ENCODE peak calls at places on chromosome 1, in nine cellular contexts. H is HCEC 1CT, V is HFFc6, R is NCI-H748 treated with DMSO at 0.1 percent for 48 hours, D is NCI-H2171 treated with DMSO at 0.1 percent for 48 hours, E is NCI-H1092, P is BE2C, Y is natural killer cell, Q is EH. A is an unnamed sample.

GRCh38 chr1:30588311-30589073 is 134.9 kb downstream of the MATN1 start:
- DNase-seq in H (no peak), V (no peak), R (no peak), D (no peak), E (no peak), P (no peak), Y (no peak), Q (no peak), A (no peak)

GRCh38 chr1:116175621-116176020 is 64.4 kb downstream of the MAB21L3 start:
- DNase-seq in H (no peak), V (no peak), R (no peak), D (no peak), E (no peak), P (no peak), Y (no peak), Q (no peak), A (no peak)

GRCh38 chr1:218837051-218837450 is 336.6 kb upstream of the LYPLAL1 start:
- DNase-seq in H (no peak), V (peak), R (no peak), D (no peak), E (no peak), P (no peak), Y (no peak), Q (peak), A (no peak)

GRCh38 chr1:27559466-27560030 is 44.4 kb downstream of the AHDC1 start:
- DNase-seq in H (no peak), V (no peak), R (no peak), D (no peak), E (no peak), P (no peak), Y (no peak), Q (no peak), A (no peak)

GRCh38 chr1:8878448-8879347 is at the start of gene ENO1:
- DNase-seq in H (peak), V (peak), R (peak), D (peak), E (peak), P (peak), Y (peak), Q (peak), A (peak)

GRCh38 chr1:7703321-7704213 is 67.5 kb upstream of the VAMP3 start:
- DNase-seq in H (no peak), V (no peak), R (peak), D (peak), E (no peak), P (peak), Y (peak), Q (no peak), A (no peak)

GRCh38 chr1:153032677-153033308 is 1.8 kb downstream of the SPRR1B start:
- DNase-seq in H (peak), V (peak), R (no peak), D (no peak), E (no peak), P (no peak), Y (no peak), Q (peak), A (no peak)

GRCh38 chr1:23444596-23445390 is 20.2 kb upstream of the TCEA3 start:
- DNase-seq in H (no peak), V (no peak), R (no peak), D (no peak), E (no peak), P (no peak), Y (no peak), Q (no peak), A (no peak)

A was measured in tibial nerve.